ENCODE peak calls at places on chromosomes 3 and 15, in nine cellular contexts. R is mammary epithelial cell; L is IMR-90; U is gastrocnemius medialis; E is heart left ventricle; C is kidney; I is neuronal stem cell; P is right cardiac atrium; D is CD4-positive, alpha-beta memory T cell. A is an unnamed sample.
A peak's percentile ranks its signal among the peaks of the same experiment; 100 is the strongest.

GRCh38 chr15:70293138-70293537 is 195.4 kb upstream of the TLE3 start:
- DNase-seq in L (no peak), R (no peak), D (no peak), P (no peak), C (no peak), U (no peak), I (no peak), E (no peak), A (no peak)

GRCh38 chr15:95043933-95044313 is 812.6 kb downstream of the MCTP2 start:
- DNase-seq in I (no peak), D (no peak), L (no peak), U (no peak), R (no peak), P (no peak), C (no peak), E (no peak), A (no peak)

GRCh38 chr15:62928996-62929350 is 113.6 kb upstream of the TPM1 start:
- DNase-seq in D (no peak), I (no peak), E (no peak), U (no peak), R (peak; percentile 88), L (peak; percentile 92), C (no peak), P (no peak), A (no peak)

GRCh38 chr3:172751188-172751571 is 654 bp downstream of the ECT2 start:
- DNase-seq in R (peak; percentile 33), E (no peak), P (no peak), L (peak; percentile 12), U (no peak), D (no peak), C (no peak), I (no peak), A (no peak)

GRCh38 chr15:41115652-41116115 is 396 bp downstream of the INO80 start:
- DNase-seq in D (peak; percentile 72), C (peak; percentile 90), I (peak; percentile 44), U (peak; percentile 81), L (peak; percentile 48), R (peak; percentile 65), E (peak; percentile 64), P (no peak), A (peak; percentile 53)

GRCh38 chr3:59593380-59593779 is 543.6 kb upstream of the CFAP20DC start:
- DNase-seq in U (no peak), E (no peak), D (no peak), I (no peak), C (no peak), R (no peak), L (no peak), P (no peak), A (no peak)

GRCh38 chr3:193851941-193852674 is 259.1 kb downstream of the OPA1 start:
- DNase-seq in I (peak; percentile 37), L (no peak), C (peak; percentile 79), U (no peak), E (no peak), R (no peak), P (peak; percentile 71), D (no peak), A (no peak)

GRCh38 chr15:57654136-57654845 is 52.2 kb upstream of the POLR2M start:
- DNase-seq in L (peak; percentile 27), C (no peak), P (no peak), D (no peak), I (no peak), E (no peak), R (no peak), U (no peak), A (no peak)

GRCh38 chr3:50430950-50431435 is 71.7 kb upstream of the TMEM115 start:
- DNase-seq in U (no peak), D (no peak), R (no peak), C (no peak), P (no peak), I (peak; percentile 44), E (no peak), L (no peak), A (no peak)

DNA sequence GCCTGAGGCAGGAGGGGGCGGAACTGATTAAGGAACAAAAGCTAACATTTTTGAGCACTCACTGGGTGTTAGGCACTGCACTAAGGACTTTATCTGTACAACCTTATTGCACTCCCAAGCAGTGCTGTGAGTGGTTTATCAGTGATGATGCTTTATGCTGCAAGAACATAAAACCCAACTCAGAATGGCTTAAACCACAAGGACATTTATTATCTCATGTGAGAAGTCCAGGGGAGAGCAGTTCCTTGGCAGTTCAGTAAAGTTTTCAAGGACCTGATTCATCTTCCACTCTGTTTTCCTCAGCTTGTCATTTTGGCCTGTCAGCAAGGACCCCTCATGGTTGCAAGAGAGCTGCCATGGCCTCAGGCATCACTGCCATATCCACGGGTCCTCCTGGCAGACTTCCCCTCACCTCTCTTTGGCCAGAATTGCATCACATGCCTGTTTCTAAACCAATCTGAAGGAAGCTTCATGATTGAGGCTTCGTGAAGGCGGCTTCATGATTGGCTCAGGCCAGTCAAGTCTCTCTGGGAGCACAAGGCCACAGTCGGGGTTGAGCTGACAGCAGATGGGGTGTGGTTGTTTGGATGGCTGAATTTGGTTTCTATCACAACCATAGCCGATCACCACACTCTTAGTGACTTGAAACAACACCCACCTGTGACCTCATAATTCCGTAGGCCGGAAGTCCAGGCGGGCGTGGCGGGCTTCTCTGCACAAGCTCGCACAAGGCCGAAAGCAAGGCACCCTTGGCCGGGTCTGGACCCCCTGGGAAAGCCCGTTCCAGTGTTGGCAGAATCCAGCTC is 15.8 kb downstream of the EFCC1 start:
- DNase-seq in U (no peak), C (no peak), E (peak; percentile 82), D (peak; percentile 54), P (peak; percentile 84), L (peak; percentile 37), I (no peak), R (no peak), A (no peak)
- H3K4me1 ChIP-seq in U (peaks cover 24% of the 10 kb centered on the region), C (peaks cover 5% of the 10 kb centered on the region), E (no peaks in the 10 kb centered on the region), D (peaks cover 36% of the 10 kb centered on the region), P (peaks cover 13% of the 10 kb centered on the region), L (peaks cover 20% of the 10 kb centered on the region), I (no peaks in the 10 kb centered on the region), R (no peaks in the 10 kb centered on the region), A (no peaks in the 10 kb centered on the region)

GRCh38 chr3:150077581-150078247 is 107.0 kb upstream of the PFN2 start:
- DNase-seq in L (peak; percentile 81), P (no peak), U (no peak), D (no peak), I (no peak), E (no peak), C (no peak), R (no peak), A (no peak)
- H3K4me1 ChIP-seq in L (peaks cover 24% of the 10 kb centered on the region), P (peaks cover 3% of the 10 kb centered on the region), U (peaks cover 13% of the 10 kb centered on the region), D (no peaks in the 10 kb centered on the region), I (peaks cover 17% of the 10 kb centered on the region), E (peaks cover 5% of the 10 kb centered on the region), C (no peaks in the 10 kb centered on the region), R (peaks cover 47% of the 10 kb centered on the region), A (no peaks in the 10 kb centered on the region)

GRCh38 chr15:31437686-31438085 is 111.1 kb downstream of the KLF13 start:
- DNase-seq in D (no peak), E (no peak), I (no peak), R (no peak), P (no peak), L (no peak), U (no peak), C (no peak), A (no peak)

GRCh38 chr15:31442203-31443090 is 115.8 kb downstream of the KLF13 start:
- DNase-seq in C (no peak), P (no peak), I (no peak), E (no peak), L (peak; percentile 95), D (no peak), U (no peak), R (peak; percentile 82), A (peak; percentile 53)

GRCh38 chr15:31440754-31441298 is 114.2 kb downstream of the KLF13 start:
- DNase-seq in C (peak; percentile 88), I (peak; percentile 20), D (peak; percentile 43), U (no peak), E (peak; percentile 68), L (peak; percentile 27), R (no peak), P (peak; percentile 91), A (peak; percentile 58)

GRCh38 chr15:31438601-31439265 is 112.1 kb downstream of the KLF13 start:
- DNase-seq in C (no peak), I (no peak), D (no peak), P (no peak), U (no peak), E (no peak), L (no peak), R (no peak), A (no peak)

GRCh38 chr15:31439328-31439727 is 112.7 kb downstream of the KLF13 start:
- DNase-seq in C (no peak), E (no peak), U (no peak), D (no peak), I (no peak), P (no peak), L (no peak), R (no peak), A (no peak)
- H3K4me1 ChIP-seq in C (peaks cover 7% of the 10 kb centered on the region), E (peaks cover 9% of the 10 kb centered on the region), U (peaks cover 26% of the 10 kb centered on the region), D (peaks cover 72% of the 10 kb centered on the region), I (peaks cover 10% of the 10 kb centered on the region), P (peaks cover 4% of the 10 kb centered on the region), L (peaks cover 32% of the 10 kb centered on the region), R (peaks cover 41% of the 10 kb centered on the region), A (no peaks in the 10 kb centered on the region)

GRCh38 chr3:13558651-13559050 is 9.7 kb downstream of the FBLN2 start:
- DNase-seq in R (no peak), E (no peak), D (no peak), P (no peak), L (no peak), C (no peak), U (no peak), I (no peak), A (no peak)

GRCh38 chr3:13561376-13561775 is 12.5 kb downstream of the FBLN2 start:
- DNase-seq in D (no peak), I (no peak), L (no peak), E (no peak), R (no peak), P (peak; percentile 18), C (no peak), U (no peak), A (no peak)

GRCh38 chr3:13557926-13558325 is 9.0 kb downstream of the FBLN2 start:
- DNase-seq in L (no peak), U (no peak), P (peak; percentile 57), D (no peak), R (no peak), I (no peak), E (no peak), C (no peak), A (no peak)

GRCh38 chr3:13561967-13562366 is 13.0 kb downstream of the FBLN2 start:
- DNase-seq in L (no peak), D (no peak), I (no peak), P (peak; percentile 31), C (no peak), U (no peak), E (no peak), R (no peak), A (no peak)

DNA sequence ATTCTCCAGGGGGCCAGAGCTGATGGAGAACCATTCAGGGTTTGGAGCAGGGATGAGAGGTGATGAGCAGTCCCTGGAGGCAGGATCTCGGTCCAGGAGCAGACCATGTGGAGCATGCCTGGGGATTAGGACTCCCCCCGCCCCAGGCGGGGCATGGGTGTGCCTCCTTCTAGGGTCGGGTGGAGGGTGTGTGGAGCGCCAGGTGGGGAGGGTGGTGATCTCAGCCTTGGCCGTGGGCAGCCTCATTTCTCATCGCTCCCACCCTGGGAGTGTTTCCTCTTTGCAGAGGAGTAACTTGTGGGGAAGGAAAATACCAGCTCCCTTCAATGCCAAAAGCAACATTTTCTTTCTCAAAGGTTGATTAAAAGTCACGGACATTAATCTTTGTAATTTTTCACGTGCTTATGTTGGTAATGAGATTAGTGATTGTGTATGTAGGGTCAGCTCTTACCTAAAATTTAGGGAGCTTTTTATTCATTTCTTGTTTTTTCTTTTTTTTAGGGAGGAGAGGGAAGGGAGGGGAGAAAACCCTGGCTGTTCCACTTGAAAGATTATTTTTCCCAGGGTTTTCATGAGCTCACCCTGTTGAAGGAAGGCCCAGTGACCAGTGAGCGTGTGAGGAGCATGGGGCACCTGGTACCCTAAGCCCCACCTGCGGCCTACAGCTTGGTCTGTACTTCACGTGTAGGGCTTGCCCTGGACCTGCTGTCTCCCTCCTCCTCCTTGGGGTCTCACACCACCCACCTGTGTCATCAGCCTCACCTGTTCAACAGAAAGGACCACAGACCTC is 11.0 kb downstream of the FBLN2 start:
- DNase-seq in R (no peak), U (no peak), P (peak; percentile 83), C (peak; percentile 80), E (peak; percentile 62), D (no peak), I (no peak), L (no peak), A (no peak)
- H3K4me1 ChIP-seq in R (no peaks in the 10 kb centered on the region), U (no peaks in the 10 kb centered on the region), P (peaks cover 6% of the 10 kb centered on the region), C (no peaks in the 10 kb centered on the region), E (no peaks in the 10 kb centered on the region), D (no peaks in the 10 kb centered on the region), I (peaks cover 30% of the 10 kb centered on the region), L (no peaks in the 10 kb centered on the region), A (no peaks in the 10 kb centered on the region)